ENCODE peak calls at places on chromosomes 11 and 22, in nine cellular contexts. P is retina; F is HL-60; E is hypothalamus; T is activated naive CD4-positive, alpha-beta T cell; O is left cardiac atrium; S is activated CD4-positive, CD25-positive, alpha-beta regulatory T cell; D is endothelial cell; M is GM13976. B is an unnamed sample.
A peak's percentile ranks its signal among the peaks of the same experiment; 100 is the strongest.

GRCh38 chr22:49769691-49770315 is 57.9 kb downstream of the BRD1 start:
- DNase-seq in M (no peak), O (no peak), S (no peak), F (no peak), D (no peak), T (no peak), P (no peak), E (no peak), B (no peak)

GRCh38 chr11:118108513-118108912 is 21.8 kb upstream of the SMIM35 start:
- DNase-seq in D (no peak), O (no peak), E (no peak), P (no peak), S (no peak), F (no peak), T (no peak), M (no peak), B (no peak)

GRCh38 chr22:42562282-42562681 is 8.5 kb downstream of the SERHL2 start:
- DNase-seq in S (no peak), D (no peak), O (no peak), T (no peak), P (no peak), E (no peak), F (peak; percentile 64), M (peak; percentile 70), B (no peak)

GRCh38 chr11:26793517-26793916 is 71.7 kb upstream of the SLC5A12 start:
- DNase-seq in F (no peak), S (no peak), M (no peak), O (no peak), P (no peak), D (no peak), T (no peak), E (no peak), B (no peak)

GRCh38 chr11:95254139-95254704 is 23.2 kb upstream of the SESN3 start:
- DNase-seq in F (peak; percentile 85), P (peak; percentile 83), D (peak; percentile 59), M (peak; percentile 67), T (peak; percentile 56), E (peak; percentile 85), S (peak; percentile 12), O (peak; percentile 81), B (peak; percentile 27)

GRCh38 chr11:66015094-66015881 is 3.5 kb downstream of the CST6 start:
- DNase-seq in M (no peak), T (no peak), F (no peak), S (no peak), O (peak; percentile 39), D (no peak), P (no peak), E (no peak), B (no peak)

GRCh38 chr22:29251981-29252978 is 15.5 kb downstream of the RHBDD3 start:
- DNase-seq in P (no peak), S (no peak), F (no peak), M (no peak), O (no peak), T (no peak), D (no peak), E (no peak), B (no peak)

GRCh38 chr11:86644291-86644690 is 28.1 kb downstream of the ME3 start:
- DNase-seq in F (no peak), P (no peak), O (no peak), T (no peak), E (no peak), M (no peak), D (no peak), S (no peak), B (no peak)

GRCh38 chr11:114318361-114318760 is 22.2 kb downstream of the NNMT start:
- DNase-seq in P (no peak), F (no peak), O (no peak), T (no peak), E (no peak), M (no peak), D (no peak), S (no peak), B (no peak)

GRCh38 chr11:64088159-64089026 is 52.7 kb downstream of the FLRT1 start:
- DNase-seq in D (peak; percentile 27), T (no peak), F (no peak), O (no peak), S (no peak), P (no peak), E (no peak), M (no peak), B (no peak)

B was measured in NCI-H1048.